ENCODE peak calls at places on chromosome 14, in six cellular contexts. D is endodermal cell, O is GM23338, M is sigmoid colon, R is astrocyte, Q is fibroblast of lung. G is an unnamed sample.

GRCh38 chr14:57380935-57381334 is 9.5 kb upstream of the NAA30 start:
- DNase-seq in Q (no peak), R (no peak), D (no peak), O (no peak), M (no peak), G (no peak)

GRCh38 chr14:54381821-54382220 is 15.0 kb upstream of the CDKN3 start:
- DNase-seq in O (no peak), Q (no peak), D (no peak), M (no peak), R (no peak), G (no peak)

GRCh38 chr14:104820669-104821228 is 19.8 kb downstream of the ZBTB42 start:
- DNase-seq in R (peak), O (peak), M (peak), Q (peak), D (peak), G (no peak)

GRCh38 chr14:78319411-78319810 is 149.2 kb downstream of the NRXN3 start:
- DNase-seq in M (no peak), O (no peak), D (no peak), Q (no peak), R (no peak), G (no peak)

GRCh38 chr14:72488551-72488950 is 405.4 kb downstream of the DPF3 start:
- DNase-seq in R (no peak), D (no peak), M (no peak), Q (no peak), O (no peak), G (no peak)

GRCh38 chr14:27917896-27918295 is 848.7 kb upstream of the FOXG1 start:
- DNase-seq in D (peak), O (peak), M (no peak), Q (no peak), R (no peak), G (no peak)

GRCh38 chr14:101497910-101498860 is 63.1 kb upstream of the DIO3 start:
- DNase-seq in M (peak), O (no peak), D (peak), R (no peak), Q (no peak), G (peak)

GRCh38 chr14:88831285-88831684 is 6.8 kb downstream of the TTC8 start:
- DNase-seq in D (no peak), O (no peak), Q (peak), M (no peak), R (peak), G (no peak)

GRCh38 chr14:83838221-83838620 is 1691.7 kb upstream of the FLRT2 start:
- DNase-seq in D (no peak), Q (peak), M (no peak), R (no peak), O (no peak), G (no peak)

GRCh38 chr14:36510078-36510799 is 9.8 kb downstream of the NKX2-1 start:
- DNase-seq in M (no peak), R (peak), O (peak), D (peak), Q (no peak), G (no peak)

GRCh38 chr14:51304428-51304827 is 64.4 kb downstream of the TMX1 start:
- DNase-seq in O (peak), Q (peak), D (no peak), M (no peak), R (peak), G (no peak)

GRCh38 chr14:105855246-105855892 is 329.0 kb downstream of the TMEM121 start:
- DNase-seq in Q (no peak), R (no peak), O (no peak), M (peak), D (peak), G (peak)

GRCh38 chr14:99327458-99328250 is 55.7 kb upstream of the BCL11B start:
- DNase-seq in M (no peak), Q (no peak), O (peak), R (no peak), D (peak), G (peak)

GRCh38 chr14:55430024-55430690 is 10.3 kb downstream of the TBPL2 start:
- DNase-seq in M (no peak), O (peak), D (peak), Q (peak), R (peak), G (no peak)

GRCh38 chr14:96096639-96097610 is 57.8 kb downstream of the C14orf132 start:
- DNase-seq in R (no peak), M (no peak), Q (no peak), D (peak), O (no peak), G (peak)

GRCh38 chr14:72301352-72301751 is 369.1 kb downstream of the RGS6 start:
- DNase-seq in O (no peak), R (no peak), M (no peak), D (no peak), Q (no peak), G (no peak)

GRCh38 chr14:100393906-100394732 is 71.0 kb downstream of the SLC25A47 start:
- DNase-seq in O (no peak), R (no peak), M (peak), Q (no peak), D (no peak), G (no peak)

GRCh38 chr14:59251811-59252771 is 63.6 kb downstream of the DAAM1 start:
- DNase-seq in O (peak), M (no peak), R (peak), Q (no peak), D (no peak), G (no peak)

GRCh38 chr14:65495196-65495595 is 82.7 kb downstream of the FUT8 start:
- DNase-seq in M (no peak), Q (peak), R (peak), D (no peak), O (no peak), G (no peak)

GRCh38 chr14:96176811-96177211 is 27.8 kb upstream of the BDKRB2 start:
- DNase-seq in M (peak), R (peak), Q (peak), D (no peak), O (no peak), G (no peak)

GRCh38 chr14:76820700-76821099 is 5.5 kb upstream of the LRRC74A start:
- DNase-seq in O (no peak), D (no peak), M (no peak), R (no peak), Q (no peak), G (no peak)

GRCh38 chr14:54481695-54482094 is 7.1 kb downstream of the GMFB start:
- DNase-seq in R (no peak), Q (no peak), D (no peak), M (no peak), O (no peak), G (no peak)

GRCh38 chr14:92362781-92363235 is 39.8 kb downstream of the SLC24A4 start:
- DNase-seq in R (peak), Q (no peak), O (no peak), D (no peak), M (no peak), G (no peak)

GRCh38 chr14:76580967-76581366 is 180.3 kb upstream of the VASH1 start:
- DNase-seq in O (no peak), R (no peak), M (no peak), Q (no peak), D (no peak), G (no peak)

GRCh38 chr14:81199084-81199483 is 21.7 kb downstream of the GTF2A1 start:
- DNase-seq in R (no peak), Q (no peak), D (no peak), M (no peak), O (no peak), G (no peak)

GRCh38 chr14:55585854-55586253 is 5.8 kb downstream of the KTN1 start:
- DNase-seq in D (no peak), O (no peak), R (peak), Q (peak), M (no peak), G (no peak)

GRCh38 chr14:92960706-92961566 is 38.0 kb downstream of the CHGA start:
- DNase-seq in M (no peak), D (no peak), Q (no peak), R (peak), O (no peak), G (no peak)

GRCh38 chr14:89332031-89332430 is 85.0 kb downstream of the FOXN3 start:
- DNase-seq in R (no peak), O (no peak), M (no peak), Q (peak), D (no peak), G (no peak)

GRCh38 chr14:93085916-93086315 is 29.8 kb downstream of the ITPK1 start:
- DNase-seq in D (peak), R (peak), Q (no peak), M (no peak), O (peak), G (no peak)

DNA sequence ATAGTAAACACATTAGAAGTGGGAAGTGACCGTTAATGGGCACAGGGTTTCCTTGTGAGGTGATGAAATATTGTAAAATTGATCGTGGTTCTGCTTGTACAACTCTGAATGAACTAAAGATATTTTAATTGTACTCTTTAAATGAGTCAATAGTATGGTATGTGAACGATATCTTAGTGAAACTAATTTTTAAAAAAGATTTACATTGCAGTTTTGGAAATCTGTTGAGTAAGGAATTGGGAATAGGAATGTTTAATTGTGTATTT is 1.7 kb downstream of the ZNF410 start:
- DNase-seq in R (peak), M (no peak), Q (no peak), D (no peak), O (no peak), G (no peak)
- H3K27ac ChIP-seq in R (peak), M (peak), Q (peak), D (no peak), O (no peak), G (no peak)

GRCh38 chr14:97634786-97635185 is 837.6 kb downstream of the VRK1 start:
- DNase-seq in D (no peak), M (no peak), R (no peak), Q (no peak), O (peak), G (no peak)
- H3K4me3 ChIP-seq in D (no peak), M (peak), R (no peak), Q (no peak), O (no peak), G (peak)

GRCh38 chr14:33406766-33407165 is 468.1 kb downstream of the NPAS3 start:
- DNase-seq in Q (no peak), M (no peak), R (no peak), D (no peak), O (no peak), G (no peak)

GRCh38 chr14:33401326-33401725 is 462.6 kb downstream of the NPAS3 start:
- DNase-seq in D (no peak), Q (no peak), O (no peak), R (peak), M (no peak), G (no peak)

GRCh38 chr14:33404964-33405574 is 466.4 kb downstream of the NPAS3 start:
- DNase-seq in Q (no peak), R (no peak), M (no peak), O (peak), D (peak), G (no peak)

GRCh38 chr14:33402604-33403003 is 463.9 kb downstream of the NPAS3 start:
- DNase-seq in R (no peak), D (no peak), O (no peak), Q (no peak), M (no peak), G (no peak)

GRCh38 chr14:33404054-33404453 is 465.4 kb downstream of the NPAS3 start:
- DNase-seq in Q (peak), O (no peak), R (peak), M (no peak), D (no peak), G (no peak)
- TF ChIP-seq CTCF in Q (no peak), O (no peak), R (peak), M (no peak), D (no peak), G (no peak)

GRCh38 chr14:68961361-68961760 is 17.7 kb downstream of the ACTN1 start:
- DNase-seq in M (no peak), R (no peak), O (no peak), D (no peak), Q (no peak), G (no peak)
- H3K27ac ChIP-seq in M (peak), R (peak), O (peak), D (no peak), Q (peak), G (peak)

DNA sequence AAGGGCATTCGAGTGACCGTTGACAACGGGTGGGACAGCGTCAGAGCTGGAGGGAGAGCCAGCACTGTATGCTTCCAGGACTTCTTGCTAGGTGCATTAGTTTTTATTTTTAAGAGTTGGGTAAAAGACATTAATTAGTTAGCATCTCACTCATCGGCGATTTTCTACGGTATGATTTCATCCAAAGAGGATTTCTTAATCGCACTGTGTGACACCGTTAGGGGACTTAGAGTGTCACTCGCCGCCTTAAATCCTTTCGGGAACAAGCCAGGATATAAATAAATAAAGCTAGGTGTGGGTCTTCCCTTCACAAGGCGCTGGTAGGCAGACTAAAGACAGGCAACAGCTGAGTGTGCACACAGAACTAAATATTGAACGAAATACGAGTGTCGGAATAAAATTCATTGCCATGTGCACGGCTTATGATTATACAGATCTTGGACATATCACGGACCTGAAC is 869 bp upstream of the NOVA1 start:
- DNase-seq in O (no peak), Q (no peak), D (no peak), M (peak), R (no peak), G (no peak)
- H3K4me3 ChIP-seq in O (peak), Q (peak), D (peak), M (peak), R (peak), G (peak)

DNA sequence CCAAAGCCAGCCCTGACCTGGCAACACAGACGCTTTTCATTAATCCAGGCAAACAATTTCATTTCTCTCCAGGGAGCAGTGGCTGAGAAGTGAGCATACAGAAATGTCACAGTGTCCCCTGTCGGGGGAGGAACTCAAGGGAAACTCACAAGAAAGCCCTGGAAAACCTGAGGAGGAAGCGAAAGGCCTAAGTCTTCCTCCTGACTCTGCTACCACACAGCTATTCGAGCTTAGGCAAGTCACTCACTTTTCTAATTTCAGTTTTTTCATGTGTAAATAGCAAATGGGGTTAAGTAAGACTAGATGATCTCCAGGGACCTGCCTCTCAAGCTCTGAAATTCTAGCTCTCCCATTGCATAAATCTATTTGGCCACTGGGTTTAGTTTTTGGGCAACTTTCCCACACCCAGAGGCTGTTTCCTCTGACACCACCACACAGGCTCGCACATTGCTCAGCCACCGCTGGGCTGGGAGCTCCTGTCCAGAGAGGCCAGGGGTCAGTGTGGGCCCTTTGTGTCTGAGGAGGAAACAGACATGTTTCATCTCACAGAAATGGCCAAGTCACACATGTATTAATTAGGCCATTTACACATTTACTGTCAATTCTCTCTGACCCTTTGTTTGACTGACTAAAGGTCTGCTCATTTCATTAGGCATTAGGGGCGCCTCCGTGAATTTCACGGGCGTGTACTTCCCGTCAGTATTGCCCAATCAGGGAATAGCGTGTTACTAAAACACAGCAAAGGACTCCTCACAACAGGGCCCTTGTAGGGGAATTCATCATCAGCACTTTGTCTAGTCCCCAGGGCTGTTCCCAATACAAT is 9.8 kb upstream of the PNMA1 start:
- DNase-seq in O (peak), D (peak), R (peak), M (peak), Q (peak), G (peak)
- TF ChIP-seq CTCF in O (no peak), D (no peak), R (peak), M (no peak), Q (no peak), G (no peak)

DNA sequence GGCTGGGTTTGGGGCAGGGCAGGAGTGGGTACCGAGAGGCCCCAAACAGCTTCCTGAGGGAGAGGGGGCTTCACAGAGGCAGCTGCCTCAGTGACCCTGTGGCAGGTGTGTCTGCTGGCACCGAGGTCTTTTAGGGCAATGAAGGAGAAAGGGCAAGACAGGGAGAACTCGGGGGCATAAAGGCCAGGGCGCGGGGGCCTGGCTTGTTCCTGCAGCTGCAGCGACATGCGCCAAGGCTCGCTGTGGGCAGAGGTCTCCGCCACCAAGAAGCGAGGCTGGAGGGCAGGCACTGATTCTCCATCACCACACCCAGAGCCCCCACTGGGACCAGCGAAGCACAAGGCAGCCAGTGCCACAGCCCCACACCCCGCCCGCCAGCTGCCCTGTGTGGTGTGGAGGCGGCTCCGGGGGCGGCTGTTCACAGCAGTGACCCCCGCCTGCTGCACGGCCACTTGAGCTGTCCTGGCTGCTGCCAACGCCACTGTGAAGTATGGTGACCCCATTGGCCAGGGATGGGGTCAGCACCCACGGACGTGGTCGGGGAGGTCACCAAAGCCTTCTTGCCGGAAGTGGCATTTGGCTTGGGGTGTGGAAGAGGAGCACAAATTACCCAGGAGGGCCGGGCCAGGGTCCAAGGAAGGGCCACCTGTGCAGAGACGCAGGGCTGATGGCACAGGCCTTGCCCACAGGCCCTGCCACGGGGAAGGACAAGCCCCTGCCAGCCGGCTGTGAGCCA is 16.4 kb downstream of the BAG5 start:
- DNase-seq in R (no peak), D (no peak), M (no peak), O (no peak), Q (no peak), G (no peak)
- H3K27ac ChIP-seq in R (no peak), D (peak), M (peak), O (no peak), Q (no peak), G (no peak)

DNA sequence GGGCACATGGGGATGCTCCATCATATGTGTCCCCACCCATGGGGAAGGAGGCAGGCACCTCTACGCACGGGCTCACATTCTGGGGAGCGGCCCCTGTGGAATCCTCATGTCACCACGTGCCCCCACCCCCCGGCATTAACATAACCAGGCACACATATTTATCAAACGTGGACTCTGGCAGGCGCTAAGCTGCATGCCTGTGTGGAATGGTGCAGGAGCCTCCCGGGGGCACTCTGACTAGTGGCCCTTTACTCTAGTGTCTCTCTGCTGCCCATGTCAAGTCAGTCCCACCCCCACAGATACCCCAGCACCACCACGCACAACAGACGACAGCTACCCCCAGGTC is 66.1 kb downstream of the CCDC88C start:
- DNase-seq in Q (no peak), M (no peak), R (no peak), D (no peak), O (no peak), G (no peak)
- H3K4me3 ChIP-seq in Q (no peak), M (peak), R (no peak), D (no peak), O (no peak), G (no peak)